ENCODE peak calls at places on chromosomes 2 and 18, in nine cellular contexts. One of them, this sample, is unnamed.

GRCh38 chr2:199202964-199203363 is 254.8 kb downstream of the SATB2 start:
- DNase-seq in activated T-helper 1 cell treated with anti-CD3 and anti-CD28 coated beads, Interleukin-2, amount 50 U/mL, for 16 hours: no peak
- DNase-seq in left lobe of liver: no peak
- DNase-seq in fibroblast of the aortic adventitia: no peak
- DNase-seq in globus pallidus: no peak
- DNase-seq in Calu3: no peak
- DNase-seq in MV-4-11: no peak
- DNase-seq in activated T-cell treated with anti-CD3 and anti-CD28 coated beads, Interleukin-2, amount 50 U/mL, for 1 hour: no peak
- DNase-seq in AG08395: no peak
- DNase-seq in this sample: no peak

GRCh38 chr2:44191739-44192138 is 23.1 kb downstream of the PPM1B start:
- DNase-seq in activated T-helper 1 cell treated with anti-CD3 and anti-CD28 coated beads, Interleukin-2, amount 50 U/mL, for 16 hours: no peak
- DNase-seq in left lobe of liver: no peak
- DNase-seq in fibroblast of the aortic adventitia: no peak
- DNase-seq in globus pallidus: no peak
- DNase-seq in Calu3: no peak
- DNase-seq in MV-4-11: peak
- DNase-seq in activated T-cell treated with anti-CD3 and anti-CD28 coated beads, Interleukin-2, amount 50 U/mL, for 1 hour: no peak
- DNase-seq in AG08395: no peak
- DNase-seq in this sample: no peak

GRCh38 chr2:161128885-161129284 is 31.3 kb upstream of the TANK start:
- DNase-seq in activated T-helper 1 cell treated with anti-CD3 and anti-CD28 coated beads, Interleukin-2, amount 50 U/mL, for 16 hours: no peak
- DNase-seq in left lobe of liver: no peak
- DNase-seq in fibroblast of the aortic adventitia: no peak
- DNase-seq in globus pallidus: no peak
- DNase-seq in Calu3: no peak
- DNase-seq in MV-4-11: no peak
- DNase-seq in activated T-cell treated with anti-CD3 and anti-CD28 coated beads, Interleukin-2, amount 50 U/mL, for 1 hour: no peak
- DNase-seq in AG08395: no peak
- DNase-seq in this sample: no peak

GRCh38 chr2:190506666-190507065 is 27.9 kb downstream of the NEMP2 start:
- DNase-seq in activated T-helper 1 cell treated with anti-CD3 and anti-CD28 coated beads, Interleukin-2, amount 50 U/mL, for 16 hours: no peak
- DNase-seq in left lobe of liver: no peak
- DNase-seq in fibroblast of the aortic adventitia: no peak
- DNase-seq in globus pallidus: no peak
- DNase-seq in Calu3: no peak
- DNase-seq in MV-4-11: no peak
- DNase-seq in activated T-cell treated with anti-CD3 and anti-CD28 coated beads, Interleukin-2, amount 50 U/mL, for 1 hour: no peak
- DNase-seq in AG08395: no peak
- DNase-seq in this sample: no peak

GRCh38 chr18:23733895-23734294 is 44.6 kb downstream of the LAMA3 start:
- DNase-seq in activated T-helper 1 cell treated with anti-CD3 and anti-CD28 coated beads, Interleukin-2, amount 50 U/mL, for 16 hours: no peak
- DNase-seq in left lobe of liver: no peak
- DNase-seq in fibroblast of the aortic adventitia: no peak
- DNase-seq in globus pallidus: no peak
- DNase-seq in Calu3: no peak
- DNase-seq in MV-4-11: peak
- DNase-seq in activated T-cell treated with anti-CD3 and anti-CD28 coated beads, Interleukin-2, amount 50 U/mL, for 1 hour: no peak
- DNase-seq in AG08395: no peak
- DNase-seq in this sample: no peak

GRCh38 chr18:8299054-8299708 is 310.1 kb upstream of the RAB12 start:
- DNase-seq in activated T-helper 1 cell treated with anti-CD3 and anti-CD28 coated beads, Interleukin-2, amount 50 U/mL, for 16 hours: no peak
- DNase-seq in left lobe of liver: peak
- DNase-seq in fibroblast of the aortic adventitia: no peak
- DNase-seq in globus pallidus: no peak
- DNase-seq in Calu3: no peak
- DNase-seq in MV-4-11: no peak
- DNase-seq in activated T-cell treated with anti-CD3 and anti-CD28 coated beads, Interleukin-2, amount 50 U/mL, for 1 hour: no peak
- DNase-seq in AG08395: no peak
- DNase-seq in this sample: no peak

GRCh38 chr2:124983595-124983994 is 958.5 kb downstream of the CNTNAP5 start:
- DNase-seq in activated T-helper 1 cell treated with anti-CD3 and anti-CD28 coated beads, Interleukin-2, amount 50 U/mL, for 16 hours: no peak
- DNase-seq in left lobe of liver: no peak
- DNase-seq in fibroblast of the aortic adventitia: peak
- DNase-seq in globus pallidus: no peak
- DNase-seq in Calu3: no peak
- DNase-seq in MV-4-11: peak
- DNase-seq in activated T-cell treated with anti-CD3 and anti-CD28 coated beads, Interleukin-2, amount 50 U/mL, for 1 hour: no peak
- DNase-seq in AG08395: peak
- DNase-seq in this sample: peak

GRCh38 chr18:79510731-79511141 is 115.0 kb downstream of the NFATC1 start:
- DNase-seq in activated T-helper 1 cell treated with anti-CD3 and anti-CD28 coated beads, Interleukin-2, amount 50 U/mL, for 16 hours: no peak
- DNase-seq in left lobe of liver: peak
- DNase-seq in fibroblast of the aortic adventitia: no peak
- DNase-seq in globus pallidus: no peak
- DNase-seq in Calu3: no peak
- DNase-seq in MV-4-11: no peak
- DNase-seq in activated T-cell treated with anti-CD3 and anti-CD28 coated beads, Interleukin-2, amount 50 U/mL, for 1 hour: no peak
- DNase-seq in AG08395: no peak
- DNase-seq in this sample: no peak

GRCh38 chr2:20444993-20445910 is 1.6 kb upstream of the RHOB start:
- DNase-seq in activated T-helper 1 cell treated with anti-CD3 and anti-CD28 coated beads, Interleukin-2, amount 50 U/mL, for 16 hours: no peak
- DNase-seq in left lobe of liver: peak
- DNase-seq in fibroblast of the aortic adventitia: no peak
- DNase-seq in globus pallidus: no peak
- DNase-seq in Calu3: no peak
- DNase-seq in MV-4-11: no peak
- DNase-seq in activated T-cell treated with anti-CD3 and anti-CD28 coated beads, Interleukin-2, amount 50 U/mL, for 1 hour: no peak
- DNase-seq in AG08395: no peak
- DNase-seq in this sample: no peak

GRCh38 chr2:55961318-55961911 is 37.8 kb upstream of the EFEMP1 start:
- DNase-seq in activated T-helper 1 cell treated with anti-CD3 and anti-CD28 coated beads, Interleukin-2, amount 50 U/mL, for 16 hours: no peak
- DNase-seq in left lobe of liver: no peak
- DNase-seq in fibroblast of the aortic adventitia: peak
- DNase-seq in globus pallidus: peak
- DNase-seq in Calu3: peak
- DNase-seq in MV-4-11: peak
- DNase-seq in activated T-cell treated with anti-CD3 and anti-CD28 coated beads, Interleukin-2, amount 50 U/mL, for 1 hour: no peak
- DNase-seq in AG08395: peak
- DNase-seq in this sample: peak

GRCh38 chr18:8778386-8778785 is 73.0 kb downstream of the MTCL1 start:
- DNase-seq in activated T-helper 1 cell treated with anti-CD3 and anti-CD28 coated beads, Interleukin-2, amount 50 U/mL, for 16 hours: no peak
- DNase-seq in left lobe of liver: no peak
- DNase-seq in fibroblast of the aortic adventitia: no peak
- DNase-seq in globus pallidus: no peak
- DNase-seq in Calu3: no peak
- DNase-seq in MV-4-11: no peak
- DNase-seq in activated T-cell treated with anti-CD3 and anti-CD28 coated beads, Interleukin-2, amount 50 U/mL, for 1 hour: no peak
- DNase-seq in AG08395: no peak
- DNase-seq in this sample: no peak

GRCh38 chr2:174326880-174327558 is 7.7 kb upstream of the SP9 start:
- DNase-seq in activated T-helper 1 cell treated with anti-CD3 and anti-CD28 coated beads, Interleukin-2, amount 50 U/mL, for 16 hours: no peak
- DNase-seq in left lobe of liver: no peak
- DNase-seq in fibroblast of the aortic adventitia: no peak
- DNase-seq in globus pallidus: no peak
- DNase-seq in Calu3: no peak
- DNase-seq in MV-4-11: no peak
- DNase-seq in activated T-cell treated with anti-CD3 and anti-CD28 coated beads, Interleukin-2, amount 50 U/mL, for 1 hour: peak
- DNase-seq in AG08395: no peak
- DNase-seq in this sample: no peak

GRCh38 chr2:1047485-1047884 is 96.8 kb downstream of the SNTG2 start:
- DNase-seq in activated T-helper 1 cell treated with anti-CD3 and anti-CD28 coated beads, Interleukin-2, amount 50 U/mL, for 16 hours: no peak
- DNase-seq in left lobe of liver: no peak
- DNase-seq in fibroblast of the aortic adventitia: peak
- DNase-seq in globus pallidus: no peak
- DNase-seq in Calu3: no peak
- DNase-seq in MV-4-11: no peak
- DNase-seq in activated T-cell treated with anti-CD3 and anti-CD28 coated beads, Interleukin-2, amount 50 U/mL, for 1 hour: no peak
- DNase-seq in AG08395: peak
- DNase-seq in this sample: peak

This sample was measured in fibroblast of pulmonary artery.